ENCODE peak calls at places on chromosomes 7 and 10, in seven cellular contexts. One of them, this sample, is unnamed.

GRCh38 chr10:71401056-71401455 is 4.3 kb downstream of the CDH23 start:
- DNase-seq in mesendoderm: no peak
- DNase-seq in H9: no peak
- DNase-seq in neuronal stem cell: no peak
- DNase-seq in trophoblast cell: no peak
- DNase-seq in IMR-90: no peak
- DNase-seq in H1: no peak
- DNase-seq in this sample: no peak

GRCh38 chr10:49741108-49741995 is 20.8 kb downstream of the OGDHL start:
- DNase-seq in mesendoderm: peak; percentile 40
- DNase-seq in H9: no peak
- DNase-seq in neuronal stem cell: no peak
- DNase-seq in trophoblast cell: peak; percentile 3
- DNase-seq in IMR-90: no peak
- DNase-seq in H1: no peak
- DNase-seq in this sample: no peak

GRCh38 chr7:45240187-45240776 is 82.7 kb downstream of the RAMP3 start:
- DNase-seq in mesendoderm: no peak
- DNase-seq in H9: no peak
- DNase-seq in neuronal stem cell: no peak
- DNase-seq in trophoblast cell: no peak
- DNase-seq in IMR-90: no peak
- DNase-seq in H1: no peak
- DNase-seq in this sample: no peak

GRCh38 chr7:97025983-97026704 is 1.5 kb upstream of the DLX5 start:
- DNase-seq in mesendoderm: peak; percentile 52
- DNase-seq in H9: no peak
- DNase-seq in neuronal stem cell: peak; percentile 27
- DNase-seq in trophoblast cell: no peak
- DNase-seq in IMR-90: no peak
- DNase-seq in H1: no peak
- DNase-seq in this sample: peak; percentile 20

GRCh38 chr7:154770361-154770760 is 232.6 kb downstream of the PAXIP1 start:
- DNase-seq in mesendoderm: no peak
- DNase-seq in H9: no peak
- DNase-seq in neuronal stem cell: no peak
- DNase-seq in trophoblast cell: no peak
- DNase-seq in IMR-90: no peak
- DNase-seq in H1: no peak
- DNase-seq in this sample: no peak

GRCh38 chr7:26515462-26515861 is 223.8 kb downstream of the SNX10 start:
- DNase-seq in mesendoderm: no peak
- DNase-seq in H9: no peak
- DNase-seq in neuronal stem cell: no peak
- DNase-seq in trophoblast cell: no peak
- DNase-seq in IMR-90: no peak
- DNase-seq in H1: no peak
- DNase-seq in this sample: no peak

GRCh38 chr7:74256446-74257408 is 2.5 kb upstream of the RFC2 start:
- DNase-seq in mesendoderm: no peak
- DNase-seq in H9: no peak
- DNase-seq in neuronal stem cell: no peak
- DNase-seq in trophoblast cell: no peak
- DNase-seq in IMR-90: peak; percentile 59
- DNase-seq in H1: no peak
- DNase-seq in this sample: peak; percentile 91

GRCh38 chr10:119025776-119026175 is 3.7 kb upstream of the NANOS1 start:
- DNase-seq in mesendoderm: no peak
- DNase-seq in H9: no peak
- DNase-seq in neuronal stem cell: no peak
- DNase-seq in trophoblast cell: no peak
- DNase-seq in IMR-90: no peak
- DNase-seq in H1: no peak
- DNase-seq in this sample: no peak

GRCh38 chr7:64310426-64310825 is 3.3 kb upstream of the ZNF736 start:
- DNase-seq in mesendoderm: no peak
- DNase-seq in H9: no peak
- DNase-seq in neuronal stem cell: no peak
- DNase-seq in trophoblast cell: peak; percentile 64
- DNase-seq in IMR-90: no peak
- DNase-seq in H1: no peak
- DNase-seq in this sample: no peak

GRCh38 chr7:123220396-123220795 is 20.6 kb upstream of the SLC13A1 start:
- DNase-seq in mesendoderm: no peak
- DNase-seq in H9: no peak
- DNase-seq in neuronal stem cell: no peak
- DNase-seq in trophoblast cell: no peak
- DNase-seq in IMR-90: no peak
- DNase-seq in H1: no peak
- DNase-seq in this sample: no peak

GRCh38 chr7:2680792-2681490 is 7.1 kb upstream of the AMZ1 start:
- DNase-seq in mesendoderm: peak; percentile 81
- DNase-seq in H9: peak; percentile 87
- DNase-seq in neuronal stem cell: peak; percentile 62
- DNase-seq in trophoblast cell: peak; percentile 89
- DNase-seq in IMR-90: peak; percentile 41
- DNase-seq in H1: peak; percentile 46
- DNase-seq in this sample: peak; percentile 72

GRCh38 chr7:158004123-158004490 is 583.5 kb downstream of the PTPRN2 start:
- DNase-seq in mesendoderm: no peak
- DNase-seq in H9: no peak
- DNase-seq in neuronal stem cell: no peak
- DNase-seq in trophoblast cell: no peak
- DNase-seq in IMR-90: no peak
- DNase-seq in H1: no peak
- DNase-seq in this sample: no peak

GRCh38 chr7:33654641-33655040 is 250.7 kb upstream of the BMPER start:
- DNase-seq in mesendoderm: no peak
- DNase-seq in H9: no peak
- DNase-seq in neuronal stem cell: no peak
- DNase-seq in trophoblast cell: no peak
- DNase-seq in IMR-90: no peak
- DNase-seq in H1: no peak
- DNase-seq in this sample: no peak

GRCh38 chr10:132464256-132465192 is 67.5 kb downstream of the PWWP2B start:
- DNase-seq in mesendoderm: no peak
- DNase-seq in H9: no peak
- DNase-seq in neuronal stem cell: no peak
- DNase-seq in trophoblast cell: no peak
- DNase-seq in IMR-90: no peak
- DNase-seq in H1: no peak
- DNase-seq in this sample: no peak

GRCh38 chr7:106035568-106035967 is 72.5 kb downstream of the CDHR3 start:
- DNase-seq in mesendoderm: no peak
- DNase-seq in H9: no peak
- DNase-seq in neuronal stem cell: no peak
- DNase-seq in trophoblast cell: no peak
- DNase-seq in IMR-90: no peak
- DNase-seq in H1: no peak
- DNase-seq in this sample: no peak

GRCh38 chr7:11300231-11300630 is 326.6 kb downstream of the PHF14 start:
- DNase-seq in mesendoderm: no peak
- DNase-seq in H9: no peak
- DNase-seq in neuronal stem cell: no peak
- DNase-seq in trophoblast cell: no peak
- DNase-seq in IMR-90: no peak
- DNase-seq in H1: no peak
- DNase-seq in this sample: no peak

GRCh38 chr10:35089641-35090161 is 440 bp downstream of the CUL2 start:
- DNase-seq in mesendoderm: peak; percentile 40
- DNase-seq in H9: no peak
- DNase-seq in neuronal stem cell: no peak
- DNase-seq in trophoblast cell: peak; percentile 7
- DNase-seq in IMR-90: peak; percentile 43
- DNase-seq in H1: no peak
- DNase-seq in this sample: peak; percentile 86

GRCh38 chr10:79399242-79399831 is 46.1 kb downstream of the ZCCHC24 start:
- DNase-seq in mesendoderm: peak; percentile 87
- DNase-seq in H9: peak; percentile 80
- DNase-seq in neuronal stem cell: peak; percentile 30
- DNase-seq in trophoblast cell: peak; percentile 8
- DNase-seq in IMR-90: peak; percentile 95
- DNase-seq in H1: no peak
- DNase-seq in this sample: peak; percentile 98

GRCh38 chr7:43650457-43651052 is 67.6 kb downstream of the STK17A start:
- DNase-seq in mesendoderm: peak; percentile 73
- DNase-seq in H9: no peak
- DNase-seq in neuronal stem cell: no peak
- DNase-seq in trophoblast cell: no peak
- DNase-seq in IMR-90: peak; percentile 92
- DNase-seq in H1: no peak
- DNase-seq in this sample: peak; percentile 65

GRCh38 chr7:130990178-130990832 is 256.3 kb upstream of the KLF14 start:
- DNase-seq in mesendoderm: no peak
- DNase-seq in H9: no peak
- DNase-seq in neuronal stem cell: no peak
- DNase-seq in trophoblast cell: no peak
- DNase-seq in IMR-90: no peak
- DNase-seq in H1: no peak
- DNase-seq in this sample: no peak

GRCh38 chr7:24229481-24230226 is 54.3 kb upstream of the NPY start:
- DNase-seq in mesendoderm: no peak
- DNase-seq in H9: no peak
- DNase-seq in neuronal stem cell: no peak
- DNase-seq in trophoblast cell: no peak
- DNase-seq in IMR-90: no peak
- DNase-seq in H1: no peak
- DNase-seq in this sample: no peak

GRCh38 chr10:86362566-86363183 is 3.9 kb downstream of the GRID1 start:
- DNase-seq in mesendoderm: no peak
- DNase-seq in H9: peak; percentile 68
- DNase-seq in neuronal stem cell: no peak
- DNase-seq in trophoblast cell: no peak
- DNase-seq in IMR-90: no peak
- DNase-seq in H1: no peak
- DNase-seq in this sample: no peak

GRCh38 chr7:27119412-27119911 is 11.1 kb downstream of the HOXA4 start:
- DNase-seq in mesendoderm: no peak
- DNase-seq in H9: no peak
- DNase-seq in neuronal stem cell: no peak
- DNase-seq in trophoblast cell: no peak
- DNase-seq in IMR-90: peak; percentile 26
- DNase-seq in H1: no peak
- DNase-seq in this sample: no peak

GRCh38 chr7:159033473-159033825 is 111.2 kb downstream of the VIPR2 start:
- DNase-seq in mesendoderm: no peak
- DNase-seq in H9: no peak
- DNase-seq in neuronal stem cell: no peak
- DNase-seq in trophoblast cell: no peak
- DNase-seq in IMR-90: no peak
- DNase-seq in H1: no peak
- DNase-seq in this sample: no peak

GRCh38 chr10:92387289-92387940 is 96.4 kb downstream of the MARCHF5 start:
- DNase-seq in mesendoderm: peak; percentile 98
- DNase-seq in H9: peak; percentile 96
- DNase-seq in neuronal stem cell: peak; percentile 88
- DNase-seq in trophoblast cell: peak; percentile 68
- DNase-seq in IMR-90: peak; percentile 75
- DNase-seq in H1: peak; percentile 71
- DNase-seq in this sample: peak; percentile 78

DNA sequence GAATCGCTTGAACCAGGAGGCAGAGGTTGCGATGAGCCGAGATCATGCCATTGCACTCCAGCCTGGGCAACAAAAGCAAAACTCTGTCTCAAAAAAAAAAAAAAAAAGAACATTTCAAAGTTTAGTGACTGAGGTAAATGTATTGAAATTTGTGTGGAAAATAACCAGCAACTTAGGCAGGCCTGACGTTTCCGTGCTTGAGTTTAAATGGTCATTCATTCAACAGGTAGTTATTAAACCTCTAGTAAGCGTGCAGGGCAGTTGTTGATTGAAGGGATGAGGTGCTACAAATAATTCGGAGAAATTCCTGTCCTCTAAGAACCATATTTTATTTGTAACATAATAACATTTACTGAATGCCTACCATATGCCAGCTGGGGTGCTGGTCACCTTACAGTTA is 135.3 kb downstream of the PRKAG2 start:
- DNase-seq in mesendoderm: no peak
- DNase-seq in H9: no peak
- DNase-seq in neuronal stem cell: no peak
- DNase-seq in trophoblast cell: no peak
- DNase-seq in IMR-90: no peak
- DNase-seq in H1: no peak
- DNase-seq in this sample: no peak
- H2BK120ac ChIP-seq in mesendoderm: no peak overlapping the region
- H2BK120ac ChIP-seq in H9: no peak overlapping the region
- H2BK120ac ChIP-seq in neuronal stem cell: no peak overlapping the region
- H2BK120ac ChIP-seq in trophoblast cell: no peak overlapping the region
- H2BK120ac ChIP-seq in IMR-90: no peak overlapping the region
- H2BK120ac ChIP-seq in H1: no peak overlapping the region
- H2BK120ac ChIP-seq in this sample: no peak overlapping the region

DNA sequence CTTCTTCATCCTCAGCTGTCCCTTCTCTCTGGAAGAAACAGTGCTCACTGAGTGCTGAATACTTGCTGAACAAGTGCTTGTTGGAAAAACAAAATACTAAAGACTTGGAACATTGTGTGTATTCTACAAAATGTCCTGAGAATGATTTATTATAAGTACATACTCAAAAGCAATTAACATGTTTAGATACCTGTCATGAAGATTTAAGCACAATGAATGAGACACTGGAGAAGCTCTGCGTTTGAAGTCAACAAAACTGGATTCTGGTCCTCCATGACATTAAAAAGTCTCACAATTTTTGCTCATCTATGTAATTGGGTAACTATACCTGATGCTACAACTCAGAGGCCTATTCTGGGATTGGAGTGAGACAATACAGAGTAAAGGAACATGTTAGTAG is 34.8 kb upstream of the LAMB1 start:
- DNase-seq in mesendoderm: no peak
- DNase-seq in H9: no peak
- DNase-seq in neuronal stem cell: no peak
- DNase-seq in trophoblast cell: no peak
- DNase-seq in IMR-90: no peak
- DNase-seq in H1: no peak
- DNase-seq in this sample: no peak
- H2BK120ac ChIP-seq in mesendoderm: no peak overlapping the region
- H2BK120ac ChIP-seq in H9: no peak overlapping the region
- H2BK120ac ChIP-seq in neuronal stem cell: no peak overlapping the region
- H2BK120ac ChIP-seq in trophoblast cell: no peak overlapping the region
- H2BK120ac ChIP-seq in IMR-90: no peak overlapping the region
- H2BK120ac ChIP-seq in H1: no peak overlapping the region
- H2BK120ac ChIP-seq in this sample: no peak overlapping the region

GRCh38 chr10:9382199-9382598 is 1327.7 kb downstream of the GATA3 start:
- DNase-seq in mesendoderm: no peak
- DNase-seq in H9: no peak
- DNase-seq in neuronal stem cell: no peak
- DNase-seq in trophoblast cell: no peak
- DNase-seq in IMR-90: no peak
- DNase-seq in H1: no peak
- DNase-seq in this sample: no peak
- H2BK120ac ChIP-seq in mesendoderm: no peak overlapping the region
- H2BK120ac ChIP-seq in H9: no peak overlapping the region
- H2BK120ac ChIP-seq in neuronal stem cell: no peak overlapping the region
- H2BK120ac ChIP-seq in trophoblast cell: no peak overlapping the region
- H2BK120ac ChIP-seq in IMR-90: no peak overlapping the region
- H2BK120ac ChIP-seq in H1: no peak overlapping the region
- H2BK120ac ChIP-seq in this sample: no peak overlapping the region

GRCh38 chr7:49479421-49479820 is 294.0 kb upstream of the VWC2 start:
- DNase-seq in mesendoderm: no peak
- DNase-seq in H9: no peak
- DNase-seq in neuronal stem cell: no peak
- DNase-seq in trophoblast cell: no peak
- DNase-seq in IMR-90: no peak
- DNase-seq in H1: no peak
- DNase-seq in this sample: no peak

GRCh38 chr7:49483142-49483541 is 290.3 kb upstream of the VWC2 start:
- DNase-seq in mesendoderm: peak; percentile 61
- DNase-seq in H9: no peak
- DNase-seq in neuronal stem cell: no peak
- DNase-seq in trophoblast cell: peak; percentile 33
- DNase-seq in IMR-90: no peak
- DNase-seq in H1: no peak
- DNase-seq in this sample: no peak

GRCh38 chr7:49479936-49480544 is 293.4 kb upstream of the VWC2 start:
- DNase-seq in mesendoderm: peak; percentile 1
- DNase-seq in H9: no peak
- DNase-seq in neuronal stem cell: no peak
- DNase-seq in trophoblast cell: no peak
- DNase-seq in IMR-90: no peak
- DNase-seq in H1: no peak
- DNase-seq in this sample: no peak
- H2BK120ac ChIP-seq in mesendoderm: no peak overlapping the region
- H2BK120ac ChIP-seq in H9: no peak overlapping the region
- H2BK120ac ChIP-seq in neuronal stem cell: no peak overlapping the region
- H2BK120ac ChIP-seq in trophoblast cell: no peak overlapping the region
- H2BK120ac ChIP-seq in IMR-90: no peak overlapping the region
- H2BK120ac ChIP-seq in H1: no peak overlapping the region
- H2BK120ac ChIP-seq in this sample: no peak overlapping the region

This sample was measured in mesenchymal stem cell.